ENCODE peak calls at places on chromosomes 3 and 15, in eight cellular contexts. M is stimulated activated CD8-positive, alpha-beta memory T cell treated with anti-CD3 and anti-CD28 coated beads, Interleukin-4, amount 100 ng/mL, for 24 hours; X is right cardiac atrium; G is T-helper 2 cell; D is cerebellum; L is ACHN; S is GM12891; R is naive thymus-derived CD8-positive, alpha-beta T cell. T is an unnamed sample.

GRCh38 chr15:59746777-59747176 is 57.7 kb upstream of the BNIP2 start:
- DNase-seq in M (no peak), X (no peak), G (no peak), D (no peak), L (no peak), S (no peak), R (no peak), T (no peak)

GRCh38 chr15:52780172-52780980 is 9.8 kb downstream of the ONECUT1 start:
- DNase-seq in M (peak; percentile 39), X (peak; percentile 67), G (no peak), D (peak; percentile 42), L (peak; percentile 42), S (no peak), R (peak; percentile 30), T (no peak)

GRCh38 chr3:46213201-46213600 is 5.1 kb upstream of the CCR1 start:
- DNase-seq in M (no peak), X (no peak), G (no peak), D (no peak), L (no peak), S (no peak), R (no peak), T (no peak)

GRCh38 chr3:62662680-62663079 is 212.5 kb downstream of the CADPS start:
- DNase-seq in M (no peak), X (peak; percentile 53), G (no peak), D (no peak), L (no peak), S (no peak), R (no peak), T (no peak)

GRCh38 chr3:97910931-97911351 is 61.3 kb downstream of the RIOX2 start:
- DNase-seq in M (no peak), X (no peak), G (no peak), D (no peak), L (no peak), S (no peak), R (no peak), T (no peak)

GRCh38 chr3:129984124-129984523 is 9.6 kb downstream of the TRH start:
- DNase-seq in M (no peak), X (no peak), G (no peak), D (no peak), L (no peak), S (no peak), R (no peak), T (no peak)

GRCh38 chr3:116034071-116034470 is 410.8 kb downstream of the GAP43 start:
- DNase-seq in M (no peak), X (no peak), G (no peak), D (peak; percentile 62), L (no peak), S (no peak), R (no peak), T (no peak)

GRCh38 chr3:165837058-165837525 is at the start of gene BCHE:
- DNase-seq in M (no peak), X (peak; percentile 60), G (no peak), D (no peak), L (peak; percentile 84), S (no peak), R (no peak), T (no peak)

GRCh38 chr15:68080783-68081182 is 26.7 kb downstream of the PIAS1 start:
- DNase-seq in M (no peak), X (no peak), G (no peak), D (no peak), L (no peak), S (no peak), R (no peak), T (no peak)

GRCh38 chr3:52056521-52056967 is at the start of gene DUSP7:
- DNase-seq in M (peak; percentile 67), X (peak; percentile 92), G (peak; percentile 59), D (peak; percentile 84), L (peak; percentile 67), S (peak; percentile 76), R (peak; percentile 46), T (no peak)

GRCh38 chr15:34802803-34803395 is 7.5 kb upstream of the ACTC1 start:
- DNase-seq in M (no peak), X (no peak), G (no peak), D (no peak), L (no peak), S (no peak), R (no peak), T (no peak)

GRCh38 chr15:47439146-47439869 is 278.0 kb upstream of the SEMA6D start:
- DNase-seq in M (no peak), X (no peak), G (no peak), D (no peak), L (no peak), S (no peak), R (no peak), T (no peak)